ENCODE peak calls at places on chromosomes 6 and 20, in seven cellular contexts. Q is AG09309, H is kidney, X is foreskin fibroblast, O is HL-60, A is suprapubic skin, S is AG10803. R is an unnamed sample.

GRCh38 chr6:159935065-159935464 is 33.8 kb upstream of the IGF2R start:
- DNase-seq in Q (no peak), H (no peak), X (no peak), O (no peak), A (no peak), S (no peak), R (peak; percentile 40)

GRCh38 chr20:45096781-45097180 is 4.1 kb downstream of the KCNS1 start:
- DNase-seq in Q (no peak), H (no peak), X (no peak), O (no peak), A (no peak), S (no peak), R (no peak)

GRCh38 chr20:49424536-49424935 is 57.9 kb downstream of the KCNB1 start:
- DNase-seq in Q (no peak), H (no peak), X (no peak), O (no peak), A (no peak), S (peak; percentile 7), R (no peak)

GRCh38 chr6:117276778-117277177 is 11.4 kb downstream of the VGLL2 start:
- DNase-seq in Q (no peak), H (no peak), X (no peak), O (no peak), A (no peak), S (no peak), R (no peak)

GRCh38 chr6:145086197-145086596 is 649.1 kb downstream of the EPM2A start:
- DNase-seq in Q (no peak), H (no peak), X (no peak), O (peak; percentile 22), A (no peak), S (peak; percentile 53), R (peak; percentile 76)

GRCh38 chr6:38853236-38853635 is 138.1 kb downstream of the DNAH8 start:
- DNase-seq in Q (no peak), H (no peak), X (no peak), O (no peak), A (no peak), S (no peak), R (no peak)

GRCh38 chr6:5950448-5950847 is 56.3 kb downstream of the NRN1 start:
- DNase-seq in Q (no peak), H (no peak), X (no peak), O (no peak), A (no peak), S (peak; percentile 29), R (no peak)

GRCh38 chr6:53628354-53629119 is 37.0 kb downstream of the KLHL31 start:
- DNase-seq in Q (peak; percentile 99), H (no peak), X (no peak), O (no peak), A (no peak), S (peak; percentile 89), R (peak; percentile 44)

GRCh38 chr6:36536873-36537547 is 10.3 kb downstream of the STK38 start:
- DNase-seq in Q (no peak), H (no peak), X (no peak), O (no peak), A (no peak), S (no peak), R (no peak)

GRCh38 chr6:167703347-167703746 is 123.4 kb upstream of the AFDN start:
- DNase-seq in Q (no peak), H (no peak), X (no peak), O (no peak), A (no peak), S (no peak), R (no peak)

GRCh38 chr20:23074052-23074451 is 12.1 kb downstream of the CD93 start:
- DNase-seq in Q (no peak), H (no peak), X (no peak), O (no peak), A (no peak), S (no peak), R (no peak)

GRCh38 chr6:14070457-14070856 is 47.1 kb upstream of the CD83 start:
- DNase-seq in Q (no peak), H (no peak), X (no peak), O (no peak), A (no peak), S (no peak), R (no peak)

GRCh38 chr6:1716845-1717244 is 107.1 kb downstream of the FOXC1 start:
- DNase-seq in Q (no peak), H (no peak), X (no peak), O (no peak), A (no peak), S (no peak), R (no peak)

GRCh38 chr6:2999621-3000455 is at the start of gene NQO2:
- DNase-seq in Q (no peak), H (peak; percentile 98), X (peak; percentile 78), O (peak; percentile 85), A (peak; percentile 96), S (peak; percentile 80), R (peak; percentile 89)

GRCh38 chr20:40978761-40979160 is 49.9 kb upstream of the TOP1 start:
- DNase-seq in Q (no peak), H (no peak), X (no peak), O (no peak), A (no peak), S (no peak), R (no peak)

GRCh38 chr20:10434467-10434831 is 427 bp upstream of the MKKS start:
- DNase-seq in Q (peak; percentile 98), H (peak; percentile 96), X (peak; percentile 99), O (peak; percentile 97), A (peak; percentile 95), S (peak; percentile 99), R (peak; percentile 100)

GRCh38 chr20:10433623-10434466 is at the start of gene MKKS:
- DNase-seq in Q (peak; percentile 70), H (peak; percentile 97), X (peak; percentile 93), O (peak; percentile 88), A (peak; percentile 93), S (peak; percentile 93), R (peak; percentile 94)

GRCh38 chr20:10434832-10435812 is at the start of gene SLX4IP:
- DNase-seq in Q (peak; percentile 79), H (peak; percentile 97), X (peak; percentile 91), O (peak; percentile 79), A (peak; percentile 92), S (peak; percentile 94), R (peak; percentile 97)

GRCh38 chr20:10438217-10438616 is 3.1 kb downstream of the SLX4IP start:
- DNase-seq in Q (no peak), H (no peak), X (no peak), O (no peak), A (no peak), S (no peak), R (no peak)

DNA sequence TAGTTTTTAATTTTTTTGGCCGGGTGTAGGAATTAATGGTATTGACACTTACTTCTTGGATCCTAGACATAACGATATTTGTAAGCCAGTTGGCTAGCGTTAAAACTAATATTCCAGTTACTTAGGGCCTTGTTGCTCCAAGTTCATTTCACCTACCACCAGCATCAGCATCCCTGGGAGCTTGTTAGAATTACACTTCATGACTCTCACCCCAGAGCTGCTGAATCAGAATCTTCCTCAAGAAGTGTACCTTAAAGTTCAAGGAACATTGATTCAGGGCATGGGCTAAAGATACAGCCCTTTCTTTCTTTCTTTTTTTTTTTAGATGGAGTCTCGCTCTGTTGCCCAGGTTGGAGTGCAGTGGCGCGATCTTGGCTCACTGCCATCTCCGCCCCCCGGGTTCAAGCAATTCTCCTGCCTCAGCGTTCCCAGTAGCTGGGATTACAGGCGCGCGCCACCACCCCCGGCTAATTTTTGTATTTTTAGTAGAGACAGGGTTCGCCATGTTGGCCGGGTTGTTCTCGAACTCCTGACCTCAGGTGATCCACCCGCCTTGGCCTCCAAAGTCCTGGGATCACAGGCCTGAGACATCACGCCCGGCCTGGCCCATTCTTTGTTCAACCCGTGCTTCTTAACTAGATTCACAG is 1.1 kb downstream of the SLX4IP start:
- DNase-seq in Q (no peak), H (no peak), X (no peak), O (no peak), A (no peak), S (no peak), R (no peak)
- TF ChIP-seq CTCF in Q (no peak), H (no peak), X (no peak), O (no peak), A (no peak), S (no peak), R (no peak)

DNA sequence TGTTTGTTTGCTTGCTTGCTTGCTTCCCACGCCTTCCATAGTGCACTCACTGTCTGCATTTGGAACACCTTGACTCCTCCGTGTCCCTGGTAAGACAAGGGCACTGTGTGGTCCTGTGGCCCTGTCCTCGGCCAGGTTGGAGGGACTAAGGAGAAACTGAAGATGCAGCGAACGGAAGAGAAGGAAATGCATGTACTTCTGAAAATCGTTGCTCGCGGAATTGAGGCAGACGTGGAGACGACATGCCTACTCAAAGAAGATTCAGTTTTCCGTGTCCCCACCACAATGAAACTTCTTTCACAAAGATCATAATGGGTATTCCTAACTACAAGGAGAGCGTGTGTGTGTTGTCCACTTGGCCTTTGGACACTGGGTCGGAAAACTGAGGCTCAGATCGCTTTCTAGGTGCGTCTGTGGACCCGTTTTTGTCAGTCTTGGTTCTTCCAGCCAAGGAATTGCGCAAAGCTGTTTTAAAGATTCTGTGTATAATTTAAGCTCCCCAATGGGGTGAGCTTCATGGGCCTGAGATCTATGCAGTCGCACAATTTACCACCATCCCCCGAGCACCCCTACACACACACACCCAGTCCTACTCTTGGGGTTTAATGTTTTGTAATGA is 120.4 kb upstream of the ZNF184 start:
- DNase-seq in Q (no peak), H (no peak), X (peak; percentile 17), O (no peak), A (no peak), S (no peak), R (no peak)
- H3K4me3 ChIP-seq in Q (peak overlapping the region; percentile 20), H (no peak overlapping the region), X (peak overlapping the region; percentile 39), O (peak overlapping the region; percentile 28), A (no peak overlapping the region), S (peak overlapping the region; percentile 29), R (no peak overlapping the region)

DNA sequence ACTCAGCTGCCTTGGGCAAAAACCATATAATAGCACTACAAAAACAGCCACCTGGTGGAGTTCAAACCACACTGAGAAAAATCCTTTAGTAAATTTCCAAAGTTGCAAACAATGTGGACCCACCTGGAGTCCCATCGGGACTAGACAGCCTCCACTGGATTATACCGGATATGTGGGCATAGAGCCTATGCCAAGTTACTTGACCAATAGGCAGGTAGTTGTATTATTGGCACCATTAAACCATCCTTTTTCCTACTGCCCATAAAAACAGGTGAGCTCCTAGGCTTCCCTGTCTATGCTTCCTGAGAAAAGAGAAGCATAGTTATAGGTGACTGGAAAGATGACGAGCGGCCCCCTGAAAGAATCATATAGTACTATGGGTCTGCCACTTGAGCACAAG is 51.7 kb upstream of the ADGRF4 start:
- DNase-seq in Q (no peak), H (no peak), X (no peak), O (no peak), A (no peak), S (no peak), R (no peak)
- TF ChIP-seq CTCF in Q (no peak), H (no peak), X (no peak), O (no peak), A (no peak), S (no peak), R (no peak)

DNA sequence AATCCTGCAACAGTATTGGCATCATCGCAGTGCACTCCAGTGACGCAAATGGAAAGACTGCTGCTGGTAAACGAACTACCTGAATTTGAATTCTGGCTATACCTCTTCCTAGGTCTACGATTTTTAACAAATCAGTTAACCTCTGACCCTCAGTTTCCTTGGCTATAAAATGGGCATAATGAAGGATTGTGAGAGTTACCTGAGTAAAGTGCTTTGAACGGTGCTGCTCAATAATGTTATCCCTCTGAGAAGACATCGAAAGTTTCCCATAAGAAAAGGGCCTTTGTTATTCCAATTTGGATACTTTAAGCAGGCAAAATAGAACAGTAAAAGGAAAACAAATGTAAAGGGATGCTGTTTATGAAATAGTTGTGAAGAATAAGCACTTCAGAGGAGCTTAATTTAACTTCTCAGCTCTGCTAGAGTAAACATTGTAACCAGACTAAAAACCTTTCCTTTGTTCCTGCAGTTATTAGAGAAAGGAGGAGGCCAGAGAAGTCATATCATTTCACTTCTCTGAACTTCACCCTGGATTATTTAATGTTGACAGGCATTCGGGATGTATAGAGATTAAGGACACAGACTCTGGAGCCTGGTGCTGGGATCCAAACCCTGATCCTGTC is 5.8 kb downstream of the SGK1 start:
- DNase-seq in Q (no peak), H (no peak), X (no peak), O (no peak), A (no peak), S (no peak), R (no peak)
- H3K4me3 ChIP-seq in Q (no peak overlapping the region), H (no peak overlapping the region), X (no peak overlapping the region), O (no peak overlapping the region), A (no peak overlapping the region), S (no peak overlapping the region), R (no peak overlapping the region)